ENCODE peak calls at places on chromosomes 4 and X, in seven cellular contexts. E, T, Q, U, V, X and S are unnamed samples.

GRCh38 chrX:41558531-41558930 is 111.4 kb downstream of the NYX start:
- DNase-seq in E (peak; percentile 14), T (peak; percentile 3), Q (peak; percentile 51), U (no peak), V (no peak), X (peak; percentile 35), S (peak; percentile 20)

GRCh38 chr4:118340109-118340508 is 12.7 kb downstream of the PRSS12 start:
- DNase-seq in E (no peak), T (no peak), Q (no peak), U (no peak), V (no peak), X (no peak), S (peak; percentile 35)

GRCh38 chr4:141375855-141376254 is 155.2 kb downstream of the ZNF330 start:
- DNase-seq in E (peak; percentile 65), T (no peak), Q (peak; percentile 88), U (no peak), V (no peak), X (peak; percentile 81), S (peak; percentile 92)

GRCh38 chr4:147696866-147697265 is 12.9 kb upstream of the PRMT9 start:
- DNase-seq in E (no peak), T (no peak), Q (no peak), U (no peak), V (no peak), X (no peak), S (no peak)

GRCh38 chr4:19850909-19851308 is 400.8 kb upstream of the SLIT2 start:
- DNase-seq in E (no peak), T (no peak), Q (peak; percentile 84), U (no peak), V (no peak), X (peak; percentile 95), S (peak; percentile 28)

GRCh38 chrX:95764972-95765451 is 919.6 kb upstream of the DIAPH2 start:
- DNase-seq in E (no peak), T (no peak), Q (peak; percentile 81), U (no peak), V (no peak), X (peak; percentile 45), S (peak; percentile 3)

GRCh38 chrX:124406294-124407013 is 60.1 kb downstream of the SH2D1A start:
- DNase-seq in E (peak; percentile 68), T (no peak), Q (peak; percentile 68), U (peak; percentile 30), V (peak; percentile 1), X (peak; percentile 48), S (peak; percentile 49)

GRCh38 chrX:109841869-109842579 is 109.0 kb upstream of the ACSL4 start:
- DNase-seq in E (no peak), T (no peak), Q (peak; percentile 50), U (no peak), V (no peak), X (peak; percentile 41), S (no peak)

GRCh38 chr4:1236103-1236641 is 12.8 kb downstream of the CTBP1 start:
- DNase-seq in E (no peak), T (no peak), Q (no peak), U (peak; percentile 14), V (no peak), X (peak; percentile 38), S (no peak)

GRCh38 chr4:139962130-139962684 is 191.8 kb downstream of the MAML3 start:
- DNase-seq in E (no peak), T (no peak), Q (no peak), U (no peak), V (no peak), X (no peak), S (no peak)

GRCh38 chr4:48483006-48483776 is at the start of gene SLC10A4:
- DNase-seq in E (peak; percentile 50), T (peak; percentile 11), Q (no peak), U (no peak), V (no peak), X (no peak), S (no peak)

GRCh38 chrX:73478961-73479360 is 32.1 kb downstream of the CDX4 start:
- DNase-seq in E (no peak), T (no peak), Q (no peak), U (no peak), V (no peak), X (no peak), S (no peak)

GRCh38 chrX:73481521-73481920 is 34.7 kb downstream of the CDX4 start:
- DNase-seq in E (no peak), T (no peak), Q (no peak), U (no peak), V (no peak), X (no peak), S (no peak)
- TF ChIP-seq CTCF in E (no peak), T (no peak), Q (no peak), U (no peak), V (no peak), X (no peak), S (no peak)

GRCh38 chrX:9486786-9487185 is 21.9 kb downstream of the TBL1X start:
- DNase-seq in E (no peak), T (no peak), Q (no peak), U (no peak), V (no peak), X (no peak), S (no peak)
- H3K4me3 ChIP-seq in E (no peak overlapping the region), T (no peak overlapping the region), Q (no peak overlapping the region), U (no peak overlapping the region), V (no peak overlapping the region), X (no peak overlapping the region), S (no peak overlapping the region)

GRCh38 chr4:87698394-87698793 is 48.3 kb downstream of the DMP1 start:
- DNase-seq in E (no peak), T (no peak), Q (no peak), U (no peak), V (no peak), X (no peak), S (no peak)

GRCh38 chr4:87697945-87698344 is 47.9 kb downstream of the DMP1 start:
- DNase-seq in E (no peak), T (no peak), Q (no peak), U (no peak), V (no peak), X (no peak), S (no peak)

DNA sequence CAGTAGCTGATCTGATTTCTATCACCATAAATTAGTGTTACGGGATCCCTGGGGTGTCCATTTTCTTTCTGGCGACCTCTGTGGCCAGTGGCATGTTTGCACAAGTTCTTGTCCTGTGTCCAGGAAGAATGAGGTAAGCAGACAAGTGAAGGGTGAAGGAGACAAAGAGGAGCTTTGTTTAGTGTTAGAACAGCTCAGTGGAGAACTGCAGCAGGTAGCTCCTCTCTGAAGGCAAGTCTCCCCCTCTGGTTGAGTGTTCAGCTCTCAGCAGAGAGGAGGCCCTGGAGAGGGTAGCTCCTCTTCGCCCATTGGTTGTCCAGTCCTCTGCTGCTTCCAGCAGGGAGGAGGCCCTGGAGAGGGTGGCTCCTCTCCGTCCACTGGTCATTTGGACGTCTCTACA is 47.2 kb downstream of the DMP1 start:
- DNase-seq in E (no peak), T (no peak), Q (no peak), U (no peak), V (no peak), X (no peak), S (no peak)
- TF ChIP-seq CTCF in E (no peak), T (peak; percentile 1), Q (no peak), U (no peak), V (no peak), X (no peak), S (no peak)

GRCh38 chrX:153874366-153875125 is 11.4 kb downstream of the L1CAM start:
- DNase-seq in E (no peak), T (no peak), Q (no peak), U (no peak), V (no peak), X (no peak), S (no peak)
- H3K4me3 ChIP-seq in E (no peak overlapping the region), T (no peak overlapping the region), Q (no peak overlapping the region), U (no peak overlapping the region), V (no peak overlapping the region), X (no peak overlapping the region), S (no peak overlapping the region)

GRCh38 chrX:32749075-32749474 is 462.3 kb downstream of the DMD start:
- DNase-seq in E (no peak), T (no peak), Q (peak; percentile 11), U (no peak), V (no peak), X (no peak), S (no peak)
- TF ChIP-seq CTCF in E (no peak), T (no peak), Q (no peak), U (no peak), V (no peak), X (no peak), S (no peak)

GRCh38 chr4:22385615-22386014 is 130.3 kb downstream of the ADGRA3 start:
- DNase-seq in E (no peak), T (no peak), Q (peak; percentile 27), U (no peak), V (no peak), X (peak; percentile 58), S (peak; percentile 41)
- H3K4me3 ChIP-seq in E (no peak overlapping the region), T (no peak overlapping the region), Q (no peak overlapping the region), U (no peak overlapping the region), V (no peak overlapping the region), X (no peak overlapping the region), S (no peak overlapping the region)